ENCODE peak calls at places on chromosomes 7 and 10, in five cellular contexts. One of them, this sample, is unnamed.
A peak's percentile ranks its signal among the peaks of the same experiment; 100 is the strongest.

GRCh38 chr10:14616465-14616864 is 158.2 kb downstream of the FAM107B start:
- DNase-seq in endodermal cell: no peak
- DNase-seq in heart left ventricle: no peak
- DNase-seq in PC-9: no peak
- DNase-seq in heart right ventricle: no peak
- DNase-seq in this sample: no peak

GRCh38 chr7:82017334-82017943 is 247.6 kb upstream of the HGF start:
- DNase-seq in endodermal cell: no peak
- DNase-seq in heart left ventricle: no peak
- DNase-seq in PC-9: no peak
- DNase-seq in heart right ventricle: no peak
- DNase-seq in this sample: no peak

GRCh38 chr7:140484479-140484878 is 5.2 kb upstream of the MKRN1 start:
- DNase-seq in endodermal cell: peak; percentile 79
- DNase-seq in heart left ventricle: no peak
- DNase-seq in PC-9: no peak
- DNase-seq in heart right ventricle: no peak
- DNase-seq in this sample: no peak

GRCh38 chr7:15245801-15246200 is 316.0 kb downstream of the AGMO start:
- DNase-seq in endodermal cell: no peak
- DNase-seq in heart left ventricle: no peak
- DNase-seq in PC-9: no peak
- DNase-seq in heart right ventricle: no peak
- DNase-seq in this sample: no peak

GRCh38 chr10:34474060-34474376 is 341.1 kb downstream of the PARD3 start:
- DNase-seq in endodermal cell: no peak
- DNase-seq in heart left ventricle: no peak
- DNase-seq in PC-9: no peak
- DNase-seq in heart right ventricle: no peak
- DNase-seq in this sample: no peak

GRCh38 chr7:150736864-150737263 is 354 bp upstream of the GIMAP5 start:
- DNase-seq in endodermal cell: no peak
- DNase-seq in heart left ventricle: no peak
- DNase-seq in PC-9: no peak
- DNase-seq in heart right ventricle: no peak
- DNase-seq in this sample: no peak

GRCh38 chr7:22814261-22815208 is 8.1 kb downstream of the TOMM7 start:
- DNase-seq in endodermal cell: no peak
- DNase-seq in heart left ventricle: no peak
- DNase-seq in PC-9: no peak
- DNase-seq in heart right ventricle: no peak
- DNase-seq in this sample: peak; percentile 27

GRCh38 chr7:28695300-28696261 is 262.5 kb downstream of the TRIL start:
- DNase-seq in endodermal cell: peak; percentile 60
- DNase-seq in heart left ventricle: peak; percentile 54
- DNase-seq in PC-9: no peak
- DNase-seq in heart right ventricle: no peak
- DNase-seq in this sample: no peak

GRCh38 chr7:112877671-112878460 is 87.7 kb upstream of the TMEM168 start:
- DNase-seq in endodermal cell: no peak
- DNase-seq in heart left ventricle: no peak
- DNase-seq in PC-9: no peak
- DNase-seq in heart right ventricle: no peak
- DNase-seq in this sample: no peak

GRCh38 chr10:91552706-91553105 is 80.2 kb downstream of the PPP1R3C start:
- DNase-seq in endodermal cell: peak; percentile 65
- DNase-seq in heart left ventricle: peak; percentile 37
- DNase-seq in PC-9: no peak
- DNase-seq in heart right ventricle: peak; percentile 24
- DNase-seq in this sample: no peak

GRCh38 chr10:97564776-97565175 is 7.8 kb upstream of the ANKRD2 start:
- DNase-seq in endodermal cell: no peak
- DNase-seq in heart left ventricle: no peak
- DNase-seq in PC-9: no peak
- DNase-seq in heart right ventricle: no peak
- DNase-seq in this sample: no peak

GRCh38 chr10:88791924-88792323 is 10.6 kb upstream of the LIPM start:
- DNase-seq in endodermal cell: peak; percentile 83
- DNase-seq in heart left ventricle: no peak
- DNase-seq in PC-9: no peak
- DNase-seq in heart right ventricle: no peak
- DNase-seq in this sample: no peak

GRCh38 chr7:41538810-41539724 is 163.8 kb downstream of the INHBA start:
- DNase-seq in endodermal cell: no peak
- DNase-seq in heart left ventricle: no peak
- DNase-seq in PC-9: no peak
- DNase-seq in heart right ventricle: no peak
- DNase-seq in this sample: peak; percentile 20

GRCh38 chr7:80275192-80275605 is 140.6 kb downstream of the GNAI1 start:
- DNase-seq in endodermal cell: no peak
- DNase-seq in heart left ventricle: no peak
- DNase-seq in PC-9: no peak
- DNase-seq in heart right ventricle: no peak
- DNase-seq in this sample: no peak

GRCh38 chr10:123156091-123156490 is 1.9 kb downstream of the BUB3 start:
- DNase-seq in endodermal cell: no peak
- DNase-seq in heart left ventricle: no peak
- DNase-seq in PC-9: no peak
- DNase-seq in heart right ventricle: no peak
- DNase-seq in this sample: no peak

GRCh38 chr7:149291036-149291835 is 29.2 kb downstream of the ZNF783 start:
- DNase-seq in endodermal cell: no peak
- DNase-seq in heart left ventricle: no peak
- DNase-seq in PC-9: no peak
- DNase-seq in heart right ventricle: no peak
- DNase-seq in this sample: no peak

GRCh38 chr10:53904506-53905241 is 896.4 kb downstream of the PCDH15 start:
- DNase-seq in endodermal cell: no peak
- DNase-seq in heart left ventricle: no peak
- DNase-seq in PC-9: no peak
- DNase-seq in heart right ventricle: no peak
- DNase-seq in this sample: no peak

GRCh38 chr7:50092579-50093411 is at the start of gene ZPBP:
- DNase-seq in endodermal cell: peak; percentile 70
- DNase-seq in heart left ventricle: peak; percentile 19
- DNase-seq in PC-9: no peak
- DNase-seq in heart right ventricle: peak; percentile 16
- DNase-seq in this sample: peak; percentile 13
- TF ChIP-seq CTCF in endodermal cell: peak; percentile 92
- TF ChIP-seq CTCF in heart left ventricle: peak; percentile 80
- TF ChIP-seq CTCF in PC-9: peak; percentile 94
- TF ChIP-seq CTCF in heart right ventricle: peak; percentile 74
- TF ChIP-seq CTCF in this sample: peak; percentile 65

GRCh38 chr7:6643915-6644625 is 7.0 kb downstream of the ZNF316 start:
- DNase-seq in endodermal cell: no peak
- DNase-seq in heart left ventricle: no peak
- DNase-seq in PC-9: no peak
- DNase-seq in heart right ventricle: no peak
- DNase-seq in this sample: no peak
- H3K4me3 ChIP-seq in endodermal cell: no peak overlapping the region
- H3K4me3 ChIP-seq in heart left ventricle: no peak overlapping the region
- H3K4me3 ChIP-seq in PC-9: no peak overlapping the region
- H3K4me3 ChIP-seq in heart right ventricle: no peak overlapping the region
- H3K4me3 ChIP-seq in this sample: no peak overlapping the region

GRCh38 chr7:11792122-11792521 is 39.9 kb downstream of the THSD7A start:
- DNase-seq in endodermal cell: no peak
- DNase-seq in heart left ventricle: no peak
- DNase-seq in PC-9: no peak
- DNase-seq in heart right ventricle: no peak
- DNase-seq in this sample: no peak

GRCh38 chr7:11788568-11788967 is 43.4 kb downstream of the THSD7A start:
- DNase-seq in endodermal cell: no peak
- DNase-seq in heart left ventricle: no peak
- DNase-seq in PC-9: no peak
- DNase-seq in heart right ventricle: no peak
- DNase-seq in this sample: no peak

GRCh38 chr7:11786186-11786585 is 45.8 kb downstream of the THSD7A start:
- DNase-seq in endodermal cell: peak; percentile 64
- DNase-seq in heart left ventricle: no peak
- DNase-seq in PC-9: peak; percentile 69
- DNase-seq in heart right ventricle: no peak
- DNase-seq in this sample: peak; percentile 88

GRCh38 chr7:11784808-11785536 is 47.0 kb downstream of the THSD7A start:
- DNase-seq in endodermal cell: no peak
- DNase-seq in heart left ventricle: no peak
- DNase-seq in PC-9: peak; percentile 12
- DNase-seq in heart right ventricle: no peak
- DNase-seq in this sample: no peak

GRCh38 chr7:11787534-11787933 is 44.5 kb downstream of the THSD7A start:
- DNase-seq in endodermal cell: no peak
- DNase-seq in heart left ventricle: no peak
- DNase-seq in PC-9: no peak
- DNase-seq in heart right ventricle: no peak
- DNase-seq in this sample: no peak
- TF ChIP-seq CTCF in endodermal cell: no peak
- TF ChIP-seq CTCF in heart left ventricle: no peak
- TF ChIP-seq CTCF in PC-9: no peak
- TF ChIP-seq CTCF in heart right ventricle: no peak
- TF ChIP-seq CTCF in this sample: no peak

DNA sequence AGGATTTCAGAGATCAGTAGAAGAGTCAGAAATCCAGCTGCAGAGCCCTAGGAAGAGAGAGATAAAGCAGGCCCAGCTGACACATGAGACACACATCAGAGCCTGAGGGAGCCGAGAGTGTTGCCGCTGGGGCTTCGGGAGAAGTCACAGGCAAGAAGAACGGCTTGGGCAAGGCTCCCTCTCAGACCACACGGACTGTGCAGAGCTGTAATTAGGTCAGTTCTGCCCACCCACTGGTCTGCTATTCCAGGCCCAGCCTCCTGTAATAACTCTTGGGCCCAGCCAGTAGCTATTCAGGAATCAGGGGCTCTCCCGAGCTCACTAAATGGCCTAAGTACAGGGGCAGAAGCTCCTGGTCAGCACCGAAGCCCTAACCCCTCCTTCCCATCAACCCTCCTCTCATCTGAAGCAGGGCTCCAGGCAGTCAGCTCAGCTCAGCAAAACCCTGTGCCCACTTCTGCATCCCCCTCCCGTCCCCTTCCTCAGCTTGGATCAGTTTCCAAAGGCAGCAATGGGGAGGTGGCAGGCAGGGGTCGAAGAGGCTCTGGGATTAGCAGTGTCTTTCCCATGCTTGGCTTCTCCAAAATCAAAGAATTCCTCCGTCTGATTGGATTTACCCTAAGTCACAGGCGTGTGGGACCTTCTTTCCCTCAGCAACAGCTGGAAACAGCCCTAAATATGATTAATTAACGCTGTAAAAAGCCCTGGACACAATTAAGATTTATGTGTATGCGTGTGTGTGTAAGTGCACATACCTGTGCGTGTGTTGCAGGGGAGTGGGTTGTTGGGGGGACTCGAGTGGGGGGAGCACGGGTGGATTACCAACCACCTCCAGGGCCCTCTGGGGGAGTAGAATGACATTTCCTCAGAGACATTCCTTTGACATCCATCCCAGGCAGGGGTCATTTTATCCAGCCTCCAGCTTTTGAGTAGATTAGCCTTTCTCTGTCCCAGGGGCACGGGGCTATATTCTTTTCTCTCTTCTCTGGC is 48.4 kb upstream of the BTRC start:
- DNase-seq in endodermal cell: no peak
- DNase-seq in heart left ventricle: no peak
- DNase-seq in PC-9: no peak
- DNase-seq in heart right ventricle: no peak
- DNase-seq in this sample: no peak
- H3K4me3 ChIP-seq in endodermal cell: no peak overlapping the region
- H3K4me3 ChIP-seq in heart left ventricle: no peak overlapping the region
- H3K4me3 ChIP-seq in PC-9: no peak overlapping the region
- H3K4me3 ChIP-seq in heart right ventricle: no peak overlapping the region
- H3K4me3 ChIP-seq in this sample: no peak overlapping the region